ENCODE peak calls at places on chromosomes 1 and 21, in six cellular contexts. One of them, this sample, is unnamed.
A peak's percentile ranks its signal among the peaks of the same experiment; 100 is the strongest.

GRCh38 chr1:29382851-29383588 is 146.7 kb downstream of the PTPRU start:
- DNase-seq in hepatocyte: no peak
- DNase-seq in NCI-H2171 treated with DMSO at 0.1 percent for 48 hours: no peak
- DNase-seq in EL: no peak
- DNase-seq in activated gamma-delta T cell treated with anti-CD3 and anti-CD28 coated beads, Interleukin-2, amount 50 U/mL, for 16 hours: no peak
- DNase-seq in stimulated activated CD4-positive, alpha-beta T cell treated with anti-CD3 and anti-CD28 coated beads, Interleukin-1b, Interleukin-23, amount 100 ng/mL, for 24 hours: no peak
- DNase-seq in this sample: no peak

GRCh38 chr21:34989337-34990151 is 59.6 kb downstream of the RUNX1 start:
- DNase-seq in hepatocyte: no peak
- DNase-seq in NCI-H2171 treated with DMSO at 0.1 percent for 48 hours: no peak
- DNase-seq in EL: no peak
- DNase-seq in activated gamma-delta T cell treated with anti-CD3 and anti-CD28 coated beads, Interleukin-2, amount 50 U/mL, for 16 hours: peak; percentile 28
- DNase-seq in stimulated activated CD4-positive, alpha-beta T cell treated with anti-CD3 and anti-CD28 coated beads, Interleukin-1b, Interleukin-23, amount 100 ng/mL, for 24 hours: no peak
- DNase-seq in this sample: no peak

GRCh38 chr1:87683557-87683956 is 354.9 kb downstream of the LMO4 start:
- DNase-seq in hepatocyte: no peak
- DNase-seq in NCI-H2171 treated with DMSO at 0.1 percent for 48 hours: no peak
- DNase-seq in EL: no peak
- DNase-seq in activated gamma-delta T cell treated with anti-CD3 and anti-CD28 coated beads, Interleukin-2, amount 50 U/mL, for 16 hours: no peak
- DNase-seq in stimulated activated CD4-positive, alpha-beta T cell treated with anti-CD3 and anti-CD28 coated beads, Interleukin-1b, Interleukin-23, amount 100 ng/mL, for 24 hours: no peak
- DNase-seq in this sample: no peak

GRCh38 chr21:44517175-44517899 is 22.7 kb downstream of the KRTAP10-1 start:
- DNase-seq in hepatocyte: no peak
- DNase-seq in NCI-H2171 treated with DMSO at 0.1 percent for 48 hours: peak; percentile 99
- DNase-seq in EL: peak; percentile 24
- DNase-seq in activated gamma-delta T cell treated with anti-CD3 and anti-CD28 coated beads, Interleukin-2, amount 50 U/mL, for 16 hours: no peak
- DNase-seq in stimulated activated CD4-positive, alpha-beta T cell treated with anti-CD3 and anti-CD28 coated beads, Interleukin-1b, Interleukin-23, amount 100 ng/mL, for 24 hours: no peak
- DNase-seq in this sample: no peak

GRCh38 chr1:193113258-193113991 is 8.2 kb upstream of the GLRX2 start:
- DNase-seq in hepatocyte: no peak
- DNase-seq in NCI-H2171 treated with DMSO at 0.1 percent for 48 hours: no peak
- DNase-seq in EL: no peak
- DNase-seq in activated gamma-delta T cell treated with anti-CD3 and anti-CD28 coated beads, Interleukin-2, amount 50 U/mL, for 16 hours: no peak
- DNase-seq in stimulated activated CD4-positive, alpha-beta T cell treated with anti-CD3 and anti-CD28 coated beads, Interleukin-1b, Interleukin-23, amount 100 ng/mL, for 24 hours: no peak
- DNase-seq in this sample: no peak

GRCh38 chr1:160460214-160460642 is 59.9 kb downstream of the VANGL2 start:
- DNase-seq in hepatocyte: no peak
- DNase-seq in NCI-H2171 treated with DMSO at 0.1 percent for 48 hours: no peak
- DNase-seq in EL: no peak
- DNase-seq in activated gamma-delta T cell treated with anti-CD3 and anti-CD28 coated beads, Interleukin-2, amount 50 U/mL, for 16 hours: no peak
- DNase-seq in stimulated activated CD4-positive, alpha-beta T cell treated with anti-CD3 and anti-CD28 coated beads, Interleukin-1b, Interleukin-23, amount 100 ng/mL, for 24 hours: no peak
- DNase-seq in this sample: no peak

GRCh38 chr1:87963566-87963965 is 634.9 kb downstream of the LMO4 start:
- DNase-seq in hepatocyte: no peak
- DNase-seq in NCI-H2171 treated with DMSO at 0.1 percent for 48 hours: no peak
- DNase-seq in EL: peak; percentile 33
- DNase-seq in activated gamma-delta T cell treated with anti-CD3 and anti-CD28 coated beads, Interleukin-2, amount 50 U/mL, for 16 hours: no peak
- DNase-seq in stimulated activated CD4-positive, alpha-beta T cell treated with anti-CD3 and anti-CD28 coated beads, Interleukin-1b, Interleukin-23, amount 100 ng/mL, for 24 hours: no peak
- DNase-seq in this sample: no peak

GRCh38 chr1:11654571-11655262 is at the start of gene FBXO44:
- DNase-seq in hepatocyte: peak; percentile 86
- DNase-seq in NCI-H2171 treated with DMSO at 0.1 percent for 48 hours: peak; percentile 37
- DNase-seq in EL: peak; percentile 21
- DNase-seq in activated gamma-delta T cell treated with anti-CD3 and anti-CD28 coated beads, Interleukin-2, amount 50 U/mL, for 16 hours: peak; percentile 31
- DNase-seq in stimulated activated CD4-positive, alpha-beta T cell treated with anti-CD3 and anti-CD28 coated beads, Interleukin-1b, Interleukin-23, amount 100 ng/mL, for 24 hours: peak; percentile 40
- DNase-seq in this sample: peak; percentile 53

GRCh38 chr1:158506369-158506987 is 34.5 kb downstream of the OR10R2 start:
- DNase-seq in hepatocyte: peak; percentile 55
- DNase-seq in NCI-H2171 treated with DMSO at 0.1 percent for 48 hours: no peak
- DNase-seq in EL: peak; percentile 38
- DNase-seq in activated gamma-delta T cell treated with anti-CD3 and anti-CD28 coated beads, Interleukin-2, amount 50 U/mL, for 16 hours: peak; percentile 6
- DNase-seq in stimulated activated CD4-positive, alpha-beta T cell treated with anti-CD3 and anti-CD28 coated beads, Interleukin-1b, Interleukin-23, amount 100 ng/mL, for 24 hours: peak; percentile 11
- DNase-seq in this sample: no peak

This sample was measured in natural killer cell.